ENCODE peak calls at places on chromosomes 3 and 15, in six cellular contexts. B, H, J, K, G and P are unnamed samples.

GRCh38 chr3:8657804-8658311 is 13.3 kb upstream of the SSUH2 start:
- DNase-seq in K (no peak), G (peak; percentile 11), J (peak; percentile 38), B (no peak), H (no peak), P (no peak)

GRCh38 chr3:30684361-30684760 is 78.0 kb downstream of the TGFBR2 start:
- DNase-seq in H (no peak), J (no peak), K (no peak), B (no peak), G (no peak), P (no peak)

GRCh38 chr3:25604107-25604805 is 60.5 kb downstream of the TOP2B start:
- DNase-seq in J (no peak), G (peak; percentile 37), B (no peak), H (no peak), K (no peak), P (no peak)

GRCh38 chr15:34618073-34618472 is 34.6 kb upstream of the GOLGA8B start:
- DNase-seq in K (no peak), H (no peak), B (no peak), G (no peak), J (no peak), P (no peak)

GRCh38 chr3:122921791-122922651 is 105.5 kb downstream of the SEMA5B start:
- DNase-seq in G (no peak), B (peak; percentile 40), H (no peak), K (peak; percentile 72), J (peak; percentile 64), P (peak; percentile 61)

GRCh38 chr3:32146669-32147315 is 40.4 kb downstream of the GPD1L start:
- DNase-seq in B (no peak), K (no peak), G (peak; percentile 51), H (no peak), J (no peak), P (no peak)

GRCh38 chr15:30675126-30675525 is 49.2 kb downstream of the ARHGAP11B start:
- DNase-seq in K (no peak), G (no peak), J (no peak), B (no peak), H (no peak), P (no peak)

GRCh38 chr15:47513496-47513895 is 203.8 kb upstream of the SEMA6D start:
- DNase-seq in K (no peak), B (no peak), G (no peak), H (no peak), J (no peak), P (no peak)

GRCh38 chr15:39543651-39544050 is 37.2 kb upstream of the THBS1 start:
- DNase-seq in K (no peak), H (no peak), J (no peak), B (no peak), G (no peak), P (no peak)

GRCh38 chr3:64030741-64031140 is 7.4 kb upstream of the PSMD6 start:
- DNase-seq in J (peak; percentile 69), B (peak; percentile 84), K (peak; percentile 84), H (peak; percentile 55), G (peak; percentile 75), P (peak; percentile 79)

GRCh38 chr3:49616491-49616941 is 57.6 kb upstream of the APEH start:
- DNase-seq in G (no peak), H (no peak), J (no peak), B (no peak), K (peak; percentile 37), P (no peak)

GRCh38 chr3:183845608-183846288 is 20.4 kb upstream of the MAP6D1 start:
- DNase-seq in H (no peak), B (no peak), J (no peak), K (no peak), G (peak; percentile 65), P (no peak)

GRCh38 chr15:80160570-80161156 is 7.9 kb downstream of the FAH start:
- DNase-seq in J (peak; percentile 42), H (peak; percentile 65), G (peak; percentile 86), K (no peak), B (peak; percentile 71), P (peak; percentile 58)

GRCh38 chr3:137205394-137206060 is 247.7 kb downstream of the IL20RB start:
- DNase-seq in H (no peak), K (no peak), J (no peak), B (no peak), G (peak; percentile 20), P (no peak)

GRCh38 chr3:66392512-66392911 is 108.3 kb downstream of the LRIG1 start:
- DNase-seq in H (no peak), K (no peak), B (no peak), G (no peak), J (no peak), P (no peak)

GRCh38 chr15:39118510-39118909 is 462.4 kb upstream of the THBS1 start:
- DNase-seq in H (no peak), K (no peak), G (peak; percentile 92), B (no peak), J (no peak), P (no peak)

GRCh38 chr3:152284906-152285305 is 16.2 kb downstream of the MBNL1 start:
- DNase-seq in G (no peak), K (no peak), H (no peak), B (no peak), J (no peak), P (no peak)

GRCh38 chr15:80828796-80829195 is 49.6 kb downstream of the CEMIP start:
- DNase-seq in H (no peak), B (no peak), J (no peak), K (no peak), G (no peak), P (peak; percentile 2)

GRCh38 chr15:84749111-84749991 is 959 bp downstream of the ZNF592 start:
- DNase-seq in J (no peak), G (peak; percentile 28), H (no peak), B (peak; percentile 75), K (peak; percentile 38), P (peak; percentile 28)

GRCh38 chr3:49570033-49570654 is 15.9 kb downstream of the BSN start:
- DNase-seq in H (no peak), B (no peak), J (no peak), K (no peak), G (no peak), P (no peak)

GRCh38 chr15:96849501-96849900 is 519.0 kb downstream of the NR2F2 start:
- DNase-seq in G (no peak), H (no peak), K (no peak), J (no peak), B (no peak), P (no peak)

GRCh38 chr3:170660139-170660538 is 74.3 kb upstream of the SLC7A14 start:
- DNase-seq in K (no peak), J (no peak), B (no peak), G (no peak), H (no peak), P (no peak)

GRCh38 chr3:84724877-84725276 is 233.9 kb upstream of the CADM2 start:
- DNase-seq in H (no peak), B (no peak), K (no peak), G (peak; percentile 83), J (no peak), P (no peak)

GRCh38 chr15:28903555-28903954 is 17.8 kb downstream of the APBA2 start:
- DNase-seq in J (no peak), G (no peak), H (no peak), B (no peak), K (no peak), P (no peak)

GRCh38 chr3:13772885-13773745 is 106.8 kb downstream of the WNT7A start:
- DNase-seq in J (no peak), G (no peak), B (no peak), K (no peak), H (no peak), P (no peak)

GRCh38 chr3:13771496-13771895 is 108.4 kb downstream of the WNT7A start:
- DNase-seq in B (no peak), H (no peak), G (no peak), J (no peak), K (no peak), P (no peak)

GRCh38 chr3:13780432-13781173 is 99.3 kb downstream of the WNT7A start:
- DNase-seq in G (no peak), K (no peak), H (no peak), B (no peak), J (no peak), P (no peak)

GRCh38 chr3:13772321-13772745 is 107.5 kb downstream of the WNT7A start:
- DNase-seq in K (no peak), H (no peak), G (no peak), B (no peak), J (no peak), P (no peak)

GRCh38 chr3:13776253-13777050 is 103.4 kb downstream of the WNT7A start:
- DNase-seq in H (no peak), B (no peak), G (no peak), J (no peak), K (no peak), P (no peak)
- TF ChIP-seq CTCF in H (peak; percentile 27), B (no peak), G (peak; percentile 31), J (no peak), K (no peak), P (no peak)

GRCh38 chr3:103926936-103927335 is 1439.8 kb upstream of the ALCAM start:
- DNase-seq in J (no peak), G (no peak), K (no peak), H (no peak), B (no peak), P (no peak)
- TF ChIP-seq CTCF in J (no peak), G (no peak), K (no peak), H (no peak), B (no peak), P (no peak)

DNA sequence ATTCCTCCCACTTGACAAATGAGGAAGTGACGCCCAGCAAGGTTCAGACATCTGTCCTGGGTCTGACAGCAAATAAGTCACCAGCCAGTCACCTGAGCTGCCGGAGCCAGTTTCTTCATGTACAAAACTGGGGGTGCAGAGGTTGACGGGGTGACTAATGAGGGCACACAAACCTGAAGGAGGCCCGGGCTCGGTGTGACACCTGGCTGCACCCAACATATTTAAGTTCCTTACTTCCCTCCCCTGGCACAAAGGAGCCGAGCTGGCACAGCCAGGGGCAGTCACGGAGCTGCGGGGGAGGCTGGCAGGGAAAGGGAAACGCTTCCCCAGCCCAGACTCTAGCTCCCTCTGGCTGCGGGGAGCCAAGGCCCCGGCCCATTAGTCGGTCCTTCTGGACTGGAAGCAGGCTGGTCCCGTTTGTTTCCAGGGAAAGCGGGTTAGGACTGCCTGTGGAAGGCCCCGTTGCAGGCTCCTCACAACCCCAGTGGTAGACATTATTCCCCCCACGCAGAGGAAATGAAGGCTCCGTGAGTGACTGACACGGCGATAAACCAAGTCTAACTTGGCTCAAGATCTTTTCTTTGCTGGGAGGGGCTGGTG is 2.3 kb downstream of the FBXL22 start:
- DNase-seq in H (peak; percentile 49), G (peak; percentile 69), J (peak; percentile 45), K (no peak), B (peak; percentile 69), P (peak; percentile 46)
- TF ChIP-seq CTCF in H (peak; percentile 61), G (peak; percentile 77), J (peak; percentile 53), K (no peak), B (peak; percentile 50), P (peak; percentile 47)

GRCh38 chr3:135514064-135514455 is 451.5 kb upstream of the PPP2R3A start:
- DNase-seq in H (no peak), K (no peak), G (no peak), J (no peak), B (no peak), P (no peak)

GRCh38 chr3:135513106-135514063 is 452.1 kb upstream of the PPP2R3A start:
- DNase-seq in B (peak; percentile 8), G (peak; percentile 8), J (no peak), H (no peak), K (no peak), P (no peak)

DNA sequence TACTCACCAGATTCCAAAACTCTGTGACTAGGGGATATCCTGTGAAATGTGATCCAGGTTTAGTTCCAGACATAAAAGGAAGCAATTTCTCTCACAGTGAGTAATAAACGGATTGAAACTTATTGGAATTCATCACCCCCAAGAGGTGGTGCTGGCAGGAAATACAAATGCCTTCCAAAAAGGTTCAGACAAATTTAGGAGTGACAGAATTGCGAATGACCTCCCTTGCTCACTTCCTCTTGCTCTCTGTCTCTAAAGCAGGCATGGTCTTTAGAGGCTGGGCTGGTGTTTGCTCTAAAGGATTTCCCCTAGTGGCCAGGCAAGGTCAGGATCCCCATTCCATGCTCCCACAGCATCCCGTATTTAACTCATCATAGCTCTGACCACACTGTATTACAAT is 449.4 kb upstream of the PPP2R3A start:
- DNase-seq in H (no peak), K (no peak), J (no peak), B (no peak), G (peak; percentile 19), P (no peak)
- TF ChIP-seq CTCF in H (peak; percentile 19), K (peak; percentile 34), J (no peak), B (no peak), G (peak; percentile 29), P (no peak)